ENCODE peak calls at places on chromosomes 16 and 17, in nine cellular contexts. W is A549; X is GM23338; I is heart left ventricle; J is lung; C is prostate gland; V is suprapubic skin; A is K562; Y is CD4-positive, CD25-positive, alpha-beta regulatory T cell. M is an unnamed sample.

GRCh38 chr16:70252355-70252988 is 732 bp upstream of the EXOSC6 start:
- DNase-seq in W (peak; percentile 30), X (peak; percentile 79), I (no peak), J (no peak), C (no peak), V (no peak), A (peak; percentile 62), Y (no peak), M (no peak)

GRCh38 chr16:88967800-88968588 is 9.0 kb downstream of the CBFA2T3 start:
- DNase-seq in W (no peak), X (no peak), I (no peak), J (no peak), C (no peak), V (no peak), A (no peak), Y (no peak), M (no peak)

GRCh38 chr17:29557085-29557697 is 9.6 kb downstream of the ABHD15 start:
- DNase-seq in W (no peak), X (no peak), I (no peak), J (no peak), C (no peak), V (no peak), A (no peak), Y (no peak), M (no peak)

GRCh38 chr16:73527191-73527590 is 479.3 kb upstream of the ZFHX3 start:
- DNase-seq in W (no peak), X (no peak), I (no peak), J (no peak), C (no peak), V (no peak), A (no peak), Y (no peak), M (no peak)

GRCh38 chr17:16515933-16516332 is 23.9 kb upstream of the LRRC75A start:
- DNase-seq in W (no peak), X (no peak), I (no peak), J (no peak), C (no peak), V (peak; percentile 3), A (no peak), Y (no peak), M (no peak)

GRCh38 chr16:4141604-4142003 is 25.4 kb upstream of the ADCY9 start:
- DNase-seq in W (no peak), X (no peak), I (no peak), J (no peak), C (no peak), V (no peak), A (no peak), Y (no peak), M (no peak)

GRCh38 chr17:20008242-20009051 is 712 bp upstream of the SPECC1 start:
- DNase-seq in W (peak; percentile 59), X (peak; percentile 73), I (peak; percentile 30), J (peak; percentile 24), C (no peak), V (no peak), A (peak; percentile 54), Y (no peak), M (no peak)

GRCh38 chr17:79829004-79829403 is 10.2 kb downstream of the CBX4 start:
- DNase-seq in W (no peak), X (no peak), I (no peak), J (no peak), C (no peak), V (no peak), A (no peak), Y (no peak), M (no peak)

DNA sequence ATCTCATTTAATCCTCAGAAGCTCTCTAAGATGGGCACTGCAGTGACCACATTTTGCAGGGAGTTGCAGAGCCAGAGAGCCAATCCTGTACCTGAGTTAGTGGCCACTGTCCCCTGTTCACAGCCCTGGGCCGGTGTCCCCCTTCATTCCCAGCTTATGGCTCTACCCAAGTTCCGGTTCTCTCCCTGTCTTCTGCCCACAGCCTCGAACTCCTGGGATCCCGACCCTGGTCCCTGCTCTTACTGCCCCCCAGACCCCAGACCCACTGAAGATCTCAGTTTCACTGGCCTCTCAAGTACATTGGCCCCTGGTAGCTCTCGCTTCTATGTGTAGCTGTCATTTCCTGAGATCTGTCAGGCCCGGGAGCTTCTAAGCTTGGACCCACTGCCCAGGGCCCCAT is 12.2 kb downstream of the ASGR2 start:
- DNase-seq in W (no peak), X (no peak), I (no peak), J (no peak), C (no peak), V (no peak), A (no peak), Y (no peak), M (no peak)
- H3K4me1 ChIP-seq in W (peaks cover 6% of the 10 kb centered on the region), X (peaks cover 4% of the 10 kb centered on the region), I (no peaks in the 10 kb centered on the region), J (no peaks in the 10 kb centered on the region), C (no peaks in the 10 kb centered on the region), V (no peaks in the 10 kb centered on the region), A (peaks cover 3% of the 10 kb centered on the region), Y (no peaks in the 10 kb centered on the region), M (no peaks in the 10 kb centered on the region)

GRCh38 chr17:49496866-49497146 is 1.7 kb downstream of the NGFR start:
- DNase-seq in W (no peak), X (no peak), I (no peak), J (no peak), C (no peak), V (no peak), A (no peak), Y (no peak), M (no peak)
- H3K4me3 ChIP-seq in W (peak overlapping the region; percentile 50), X (peak overlapping the region; percentile 80), I (peak overlapping the region; percentile 44), J (no peak overlapping the region), C (peak overlapping the region; percentile 43), V (peak overlapping the region; percentile 53), A (no peak overlapping the region), Y (peak overlapping the region; percentile 57), M (peak overlapping the region; percentile 9)

DNA sequence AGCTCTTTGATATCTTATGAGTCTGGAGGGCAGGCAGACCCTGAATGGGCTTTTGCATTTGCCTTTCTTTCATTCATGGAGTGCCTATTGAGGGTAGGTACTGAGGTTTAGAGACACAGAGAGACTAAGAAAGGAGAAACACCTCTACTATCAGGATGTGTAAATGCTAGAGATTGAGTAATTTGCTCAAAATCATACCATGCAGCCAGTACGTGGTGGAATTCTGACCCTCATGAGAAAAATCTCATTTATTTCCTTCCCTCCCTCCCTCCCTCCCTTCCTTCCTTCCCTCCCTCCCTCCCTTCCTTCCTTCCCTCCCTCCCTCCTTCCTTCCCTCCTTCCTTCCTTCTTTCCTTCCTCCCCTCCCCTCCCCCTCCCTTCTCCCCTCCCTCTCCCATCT is 18.4 kb upstream of the NFATC3 start:
- DNase-seq in W (no peak), X (no peak), I (no peak), J (no peak), C (no peak), V (no peak), A (no peak), Y (no peak), M (no peak)
- H3K4me1 ChIP-seq in W (peaks cover 2% of the 10 kb centered on the region), X (no peaks in the 10 kb centered on the region), I (no peaks in the 10 kb centered on the region), J (peaks cover 22% of the 10 kb centered on the region), C (peaks cover 5% of the 10 kb centered on the region), V (peaks cover 35% of the 10 kb centered on the region), A (peaks cover 5% of the 10 kb centered on the region), Y (peaks cover 56% of the 10 kb centered on the region), M (peaks cover 31% of the 10 kb centered on the region)

GRCh38 chr16:20676867-20677266 is 20.6 kb downstream of the ACSM1 start:
- DNase-seq in W (no peak), X (no peak), I (no peak), J (no peak), C (no peak), V (no peak), A (no peak), Y (no peak), M (no peak)

GRCh38 chr16:20673882-20674683 is 23.4 kb downstream of the ACSM1 start:
- DNase-seq in W (no peak), X (no peak), I (no peak), J (no peak), C (no peak), V (no peak), A (peak; percentile 41), Y (no peak), M (no peak)

GRCh38 chr16:20676268-20676828 is 21.1 kb downstream of the ACSM1 start:
- DNase-seq in W (no peak), X (no peak), I (peak; percentile 34), J (no peak), C (peak; percentile 59), V (no peak), A (no peak), Y (no peak), M (no peak)

GRCh38 chr16:20674684-20675487 is 22.6 kb downstream of the ACSM1 start:
- DNase-seq in W (no peak), X (peak; percentile 37), I (no peak), J (no peak), C (no peak), V (no peak), A (no peak), Y (no peak), M (no peak)

GRCh38 chr16:20675488-20676267 is 21.8 kb downstream of the ACSM1 start:
- DNase-seq in W (no peak), X (peak; percentile 96), I (no peak), J (peak; percentile 39), C (peak; percentile 76), V (no peak), A (peak; percentile 18), Y (peak; percentile 8), M (no peak)
- H3K4me3 ChIP-seq in W (no peak overlapping the region), X (peak overlapping the region; percentile 48), I (peak overlapping the region; percentile 42), J (peak overlapping the region; percentile 20), C (peak overlapping the region; percentile 28), V (peak overlapping the region; percentile 46), A (peak overlapping the region; percentile 51), Y (peak overlapping the region; percentile 63), M (no peak overlapping the region)

GRCh38 chr16:84514295-84514873 is 9.9 kb upstream of the MEAK7 start:
- DNase-seq in W (no peak), X (no peak), I (no peak), J (no peak), C (no peak), V (no peak), A (no peak), Y (no peak), M (no peak)

GRCh38 chr16:84509032-84509950 is 4.8 kb upstream of the MEAK7 start:
- DNase-seq in W (no peak), X (peak; percentile 65), I (no peak), J (no peak), C (no peak), V (peak; percentile 53), A (no peak), Y (no peak), M (no peak)

GRCh38 chr16:84513111-84514065 is 8.9 kb upstream of the MEAK7 start:
- DNase-seq in W (no peak), X (no peak), I (no peak), J (no peak), C (no peak), V (no peak), A (no peak), Y (no peak), M (peak; percentile 76)

GRCh38 chr16:84511180-84511800 is 6.8 kb upstream of the MEAK7 start:
- DNase-seq in W (peak; percentile 76), X (peak; percentile 90), I (peak; percentile 74), J (peak; percentile 85), C (peak; percentile 75), V (peak; percentile 92), A (peak; percentile 78), Y (peak; percentile 86), M (peak; percentile 82)

DNA sequence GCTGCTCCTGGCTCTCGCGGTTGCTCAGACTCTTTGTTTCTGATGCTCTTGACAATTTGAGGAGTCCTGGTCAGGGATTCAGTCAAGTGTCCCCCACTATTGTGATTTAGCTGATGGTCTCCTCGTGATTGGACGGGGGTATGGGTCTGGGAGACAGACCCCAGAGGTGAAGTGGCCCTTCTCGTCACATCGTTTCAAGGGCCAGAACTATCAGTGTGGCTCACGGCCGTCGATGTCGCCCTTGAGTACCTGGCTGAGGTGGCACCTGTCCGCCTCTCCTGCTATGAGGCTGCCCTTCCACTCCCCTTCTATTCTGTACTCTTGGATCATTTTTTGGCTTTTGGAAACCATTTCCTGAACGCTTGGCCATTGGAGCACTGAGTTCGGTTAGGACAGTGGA is 7.4 kb upstream of the MEAK7 start:
- DNase-seq in W (no peak), X (no peak), I (no peak), J (no peak), C (no peak), V (peak; percentile 46), A (no peak), Y (no peak), M (no peak)
- H3K4me1 ChIP-seq in W (peaks cover 4% of the 10 kb centered on the region), X (peaks cover 6% of the 10 kb centered on the region), I (no peaks in the 10 kb centered on the region), J (peaks cover 2% of the 10 kb centered on the region), C (no peaks in the 10 kb centered on the region), V (peaks cover 6% of the 10 kb centered on the region), A (peaks cover 15% of the 10 kb centered on the region), Y (peaks cover 68% of the 10 kb centered on the region), M (peaks cover 39% of the 10 kb centered on the region)